ENCODE peak calls at places on chromosomes 16 and 17, in five cellular contexts. A is body of pancreas, B is Peyer's patch, G is left ventricle myocardium inferior, Y is epithelial cell of esophagus. C is an unnamed sample.

GRCh38 chr17:52147872-52148271 is 10.6 kb downstream of the CA10 start:
- DNase-seq in Y (peak; percentile 35), G (no peak), A (no peak), B (no peak), C (peak; percentile 37)

GRCh38 chr17:48563385-48563838 is 14.7 kb downstream of the HOXB4 start:
- DNase-seq in B (no peak), A (no peak), Y (no peak), G (no peak), C (no peak)

GRCh38 chr16:66502020-66502913 is 47.7 kb downstream of the TK2 start:
- DNase-seq in A (no peak), Y (no peak), G (peak; percentile 64), B (peak; percentile 16), C (no peak)

GRCh38 chr17:50129303-50129945 is 536 bp downstream of the SAMD14 start:
- DNase-seq in G (no peak), Y (peak; percentile 29), B (no peak), A (no peak), C (no peak)

GRCh38 chr16:57472665-57473060 is 10.2 kb downstream of the POLR2C start:
- DNase-seq in Y (no peak), B (peak; percentile 10), A (no peak), G (no peak), C (no peak)

GRCh38 chr17:58532555-58532951 is 18.1 kb upstream of the MTMR4 start:
- DNase-seq in A (no peak), Y (no peak), G (no peak), B (no peak), C (no peak)

GRCh38 chr17:30091771-30092170 is 24.8 kb upstream of the NSRP1 start:
- DNase-seq in Y (peak; percentile 31), B (no peak), G (no peak), A (no peak), C (peak; percentile 59)

GRCh38 chr17:59839646-59840328 is 53.0 kb downstream of the TUBD1 start:
- DNase-seq in G (no peak), A (no peak), B (no peak), Y (no peak), C (no peak)

DNA sequence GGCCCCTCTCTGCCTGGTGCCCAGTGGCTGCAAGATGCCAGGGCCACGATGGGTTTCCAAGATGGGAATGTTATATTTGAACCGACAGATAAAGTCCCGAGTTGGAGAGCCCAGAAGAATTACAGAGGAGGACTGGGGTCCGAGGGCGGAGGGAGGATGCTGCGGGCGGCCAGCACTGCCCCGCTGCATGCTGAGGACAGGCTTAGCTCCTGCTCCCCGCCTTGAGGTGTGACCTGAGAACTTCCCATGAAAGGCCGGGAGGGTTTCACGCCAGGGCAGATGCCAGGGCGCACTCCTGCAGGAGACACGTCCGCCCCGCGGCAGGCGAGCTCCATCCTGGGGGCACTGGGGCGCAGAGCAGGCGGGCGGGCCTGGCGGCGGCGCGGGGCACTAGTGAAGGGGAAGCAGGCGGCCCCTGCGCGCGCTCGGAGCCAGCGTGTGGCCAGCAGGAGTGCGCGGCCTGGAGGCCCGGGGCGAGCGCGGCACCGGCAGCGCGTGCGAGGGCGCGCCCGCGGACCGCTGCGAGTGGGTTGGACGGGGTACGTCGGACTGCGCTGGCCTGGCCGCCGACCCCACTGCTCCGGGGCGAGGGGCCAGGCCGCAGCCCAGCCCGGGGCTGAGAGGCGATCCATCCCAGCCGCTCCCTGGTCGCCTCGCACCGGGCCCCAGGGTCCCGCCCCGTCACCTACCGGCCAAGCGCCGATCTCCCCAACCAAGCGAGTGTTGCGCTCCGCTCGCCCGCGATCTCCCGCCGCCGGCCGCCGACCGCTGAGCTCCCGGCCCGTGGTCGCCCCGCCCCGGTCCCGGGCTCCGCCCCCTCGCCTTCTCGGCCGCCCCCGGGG is at the start of gene MAP3K14:
- DNase-seq in A (peak; percentile 78), B (peak; percentile 70), Y (peak; percentile 51), G (peak; percentile 80), C (no peak)
- TF ChIP-seq CTCF in A (no peak), B (no peak), Y (no peak), G (peak; percentile 30), C (no peak)

DNA sequence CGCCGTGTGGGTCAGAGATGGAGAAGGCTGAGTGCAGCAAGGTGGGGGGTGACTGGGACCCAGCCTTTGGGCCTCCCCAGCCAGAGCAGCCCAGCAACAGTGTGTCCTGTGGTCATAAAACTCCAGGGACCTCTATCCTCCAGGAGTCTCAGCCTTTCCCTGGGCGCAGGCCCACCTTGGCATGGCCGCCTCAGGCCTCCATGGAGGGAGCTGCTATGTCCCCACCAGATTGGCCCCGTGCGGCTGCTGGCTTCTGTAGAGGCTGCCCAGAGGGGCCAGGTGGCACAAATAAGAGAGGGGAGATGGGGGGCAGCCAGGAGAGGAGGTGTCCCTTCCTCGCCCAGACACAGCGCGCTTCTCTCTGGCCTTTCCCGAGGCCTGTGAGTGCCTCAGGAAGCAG is 2.6 kb upstream of the SYNGR3 start:
- DNase-seq in A (no peak), B (no peak), Y (no peak), G (no peak), C (no peak)
- H3K4me3 ChIP-seq in A (no peak overlapping the region), B (no peak overlapping the region), Y (no peak overlapping the region), G (no peak overlapping the region), C (no peak overlapping the region)

GRCh38 chr17:53630638-53631037 is 192.1 kb upstream of the KIF2B start:
- DNase-seq in A (no peak), B (no peak), G (no peak), Y (no peak), C (no peak)
- TF ChIP-seq CTCF in A (no peak), B (no peak), G (no peak), Y (no peak), C (no peak)

DNA sequence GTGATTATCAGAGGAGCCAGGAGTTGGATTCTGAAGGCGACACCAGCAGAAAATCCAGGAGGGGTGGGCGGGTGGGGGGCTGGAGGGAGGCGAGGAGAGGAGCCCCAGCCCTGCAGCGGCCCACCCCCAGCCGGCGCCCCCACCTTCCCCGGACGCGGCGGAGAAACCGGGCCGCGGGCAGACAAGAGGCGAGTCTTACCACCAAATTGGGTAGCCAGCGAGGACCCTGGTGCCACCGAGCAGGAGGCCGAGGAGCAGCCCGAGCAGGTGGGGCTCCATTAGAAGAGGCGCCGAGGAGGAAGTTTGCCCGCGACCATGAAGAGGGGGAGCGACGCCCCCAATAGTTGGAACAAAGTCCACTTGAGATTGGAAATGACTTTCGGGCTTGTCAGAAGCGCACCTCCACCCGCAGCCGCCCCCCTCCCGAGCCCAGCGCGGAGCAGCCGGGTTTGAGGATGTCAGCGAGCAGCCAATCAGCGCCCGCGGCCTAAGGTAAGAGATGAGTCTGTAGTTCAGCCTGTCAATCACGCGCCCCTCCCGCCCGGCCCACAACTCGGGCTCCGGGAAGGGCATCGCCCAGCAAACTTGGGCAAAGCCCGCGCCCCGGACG is at the start of gene WNT3:
- DNase-seq in A (no peak), Y (peak; percentile 45), G (no peak), B (peak; percentile 68), C (no peak)
- H3K4me3 ChIP-seq in A (no peak within 1 kb of the TSS), Y (peak within 1 kb of the TSS; percentile 16), G (peak within 1 kb of the TSS; percentile 60), B (peak within 1 kb of the TSS; percentile 28), C (peak within 1 kb of the TSS; percentile 24)

GRCh38 chr17:45294506-45294905 is 22.3 kb downstream of the MAP3K14 start:
- DNase-seq in B (no peak), Y (no peak), A (peak; percentile 85), G (peak; percentile 20), C (peak; percentile 85)

GRCh38 chr17:45292696-45293412 is 24.0 kb downstream of the MAP3K14 start:
- DNase-seq in G (no peak), Y (no peak), B (no peak), A (peak; percentile 64), C (no peak)

GRCh38 chr17:45296003-45296832 is 20.6 kb downstream of the MAP3K14 start:
- DNase-seq in G (peak; percentile 37), B (peak; percentile 60), Y (peak; percentile 79), A (no peak), C (no peak)

GRCh38 chr17:45291170-45291805 is 25.5 kb downstream of the MAP3K14 start:
- DNase-seq in A (peak; percentile 63), Y (no peak), G (peak; percentile 21), B (peak; percentile 66), C (no peak)

DNA sequence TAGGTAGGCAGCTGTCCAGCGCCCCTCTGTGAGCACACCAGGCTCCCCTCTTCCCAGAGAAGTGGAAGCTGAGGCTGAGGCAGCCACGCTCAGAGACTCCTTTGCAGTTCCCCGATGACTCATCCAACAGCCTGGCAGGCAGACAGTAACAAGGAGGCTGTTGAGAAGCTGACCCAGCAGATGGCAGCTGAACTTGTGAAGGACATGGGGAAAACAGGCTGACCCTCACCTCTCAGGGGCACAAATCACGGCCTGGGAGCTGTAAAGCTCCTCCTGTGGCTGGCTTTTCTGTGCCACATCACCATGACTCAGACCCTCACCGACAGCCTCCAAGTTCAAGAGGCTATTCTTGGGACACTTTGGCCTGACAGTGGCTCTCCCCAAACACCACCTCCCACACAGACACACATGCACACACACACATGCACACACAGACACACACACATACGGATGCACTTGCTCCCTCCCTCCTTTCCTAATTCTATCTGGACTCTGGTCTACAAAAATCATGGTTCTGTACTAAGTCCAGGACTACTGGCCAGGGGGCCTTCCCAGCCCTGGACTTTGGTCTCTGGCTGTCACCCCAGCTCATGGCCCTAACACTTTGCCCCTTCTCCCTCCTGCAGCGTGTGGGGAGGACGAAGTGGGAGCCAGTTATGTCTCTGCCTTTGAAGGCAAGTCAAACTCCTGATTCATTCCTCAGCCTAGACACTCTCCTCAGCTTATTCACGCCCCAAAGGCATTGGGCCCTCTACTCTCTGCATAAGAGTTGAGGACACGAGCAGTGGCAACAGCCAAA is 23.2 kb downstream of the MAP3K14 start:
- DNase-seq in A (peak; percentile 91), Y (peak; percentile 79), G (peak; percentile 80), B (no peak), C (peak; percentile 77)
- TF ChIP-seq CTCF in A (no peak), Y (no peak), G (no peak), B (no peak), C (no peak)

DNA sequence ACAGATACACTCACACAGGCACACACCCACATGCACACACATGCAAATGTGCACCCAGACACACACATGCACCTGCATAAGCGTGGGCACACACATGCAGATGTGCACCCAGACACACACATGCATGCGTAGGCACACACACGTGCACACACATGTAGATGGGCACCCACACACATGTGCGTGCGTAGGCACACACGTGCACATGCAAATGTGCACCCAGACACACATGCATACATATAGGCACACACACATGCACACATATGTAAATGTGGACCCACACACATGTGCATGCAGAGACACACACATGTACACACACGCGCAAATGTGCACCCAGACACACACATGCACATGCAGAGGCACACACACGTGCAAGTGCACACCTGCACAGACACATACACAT is 60.3 kb downstream of the MRM1 start:
- DNase-seq in A (no peak), G (no peak), B (no peak), Y (no peak), C (no peak)
- H3K4me3 ChIP-seq in A (no peak overlapping the region), G (no peak overlapping the region), B (no peak overlapping the region), Y (no peak overlapping the region), C (no peak overlapping the region)